ENCODE peak calls at places on chromosome 1, in five cellular contexts. R is GM04504, I is left ventricle myocardium inferior, Q is fibroblast of the conjunctiva, Z is aorta. W is an unnamed sample.
A peak's percentile ranks its signal among the peaks of the same experiment; 100 is the strongest.

GRCh38 chr1:212366901-212367300 is 47.8 kb downstream of the PACC1 start:
- DNase-seq in R (peak; percentile 42), I (no peak), Q (peak; percentile 5), Z (no peak), W (no peak)

GRCh38 chr1:115712911-115713609 is 55.5 kb downstream of the CASQ2 start:
- DNase-seq in R (no peak), I (no peak), Q (no peak), Z (no peak), W (no peak)

GRCh38 chr1:32199717-32200072 is 700 bp upstream of the CCDC28B start:
- DNase-seq in R (no peak), I (peak; percentile 81), Q (no peak), Z (peak; percentile 61), W (no peak)

GRCh38 chr1:11654571-11655262 is at the start of gene FBXO44:
- DNase-seq in R (no peak), I (peak; percentile 44), Q (no peak), Z (peak; percentile 62), W (no peak)

GRCh38 chr1:182998482-182998881 is 24.7 kb upstream of the LAMC1 start:
- DNase-seq in R (no peak), I (no peak), Q (no peak), Z (no peak), W (no peak)

GRCh38 chr1:119549719-119550141 is 42.7 kb downstream of the HSD3B1 start:
- DNase-seq in R (peak; percentile 12), I (no peak), Q (peak; percentile 43), Z (peak; percentile 49), W (no peak)

GRCh38 chr1:63969461-63969893 is 195.7 kb downstream of the ROR1 start:
- DNase-seq in R (no peak), I (no peak), Q (no peak), Z (no peak), W (no peak)

GRCh38 chr1:210882414-210883221 is 251.3 kb downstream of the KCNH1 start:
- DNase-seq in R (no peak), I (no peak), Q (no peak), Z (no peak), W (no peak)

GRCh38 chr1:79847715-79848114 is 841.2 kb upstream of the ADGRL4 start:
- DNase-seq in R (no peak), I (peak; percentile 15), Q (no peak), Z (no peak), W (no peak)

GRCh38 chr1:93980881-93981280 is 71.7 kb upstream of the GCLM start:
- DNase-seq in R (no peak), I (no peak), Q (no peak), Z (no peak), W (no peak)

GRCh38 chr1:240258910-240259309 is 167.2 kb downstream of the FMN2 start:
- DNase-seq in R (peak; percentile 93), I (no peak), Q (peak; percentile 81), Z (no peak), W (no peak)

GRCh38 chr1:180181048-180181447 is 26.4 kb downstream of the QSOX1 start:
- DNase-seq in R (no peak), I (no peak), Q (no peak), Z (peak; percentile 40), W (no peak)

GRCh38 chr1:180098242-180098995 is 56.2 kb upstream of the QSOX1 start:
- DNase-seq in R (peak; percentile 70), I (no peak), Q (peak; percentile 75), Z (no peak), W (no peak)

GRCh38 chr1:157411769-157412168 is 140.5 kb downstream of the FCRL5 start:
- DNase-seq in R (no peak), I (no peak), Q (no peak), Z (no peak), W (no peak)

GRCh38 chr1:229342902-229343587 is at the start of gene CCSAP:
- DNase-seq in R (no peak), I (peak; percentile 62), Q (no peak), Z (peak; percentile 69), W (no peak)

GRCh38 chr1:32250893-32251716 is at the start of gene LCK:
- DNase-seq in R (no peak), I (no peak), Q (no peak), Z (no peak), W (no peak)

GRCh38 chr1:16625497-16626408 is 12.4 kb upstream of the NBPF1 start:
- DNase-seq in R (no peak), I (peak; percentile 19), Q (no peak), Z (peak; percentile 54), W (peak; percentile 78)

GRCh38 chr1:2468540-2468939 is 7.5 kb upstream of the PLCH2 start:
- DNase-seq in R (no peak), I (no peak), Q (no peak), Z (no peak), W (no peak)